ENCODE peak calls at places on chromosome 4, in four cellular contexts. One of them, this sample, is unnamed.

GRCh38 chr4:42733380-42733779 is 76.5 kb upstream of the ATP8A1 start:
- DNase-seq in neuronal stem cell: no peak
- DNase-seq in H1: no peak
- DNase-seq in IMR-90: no peak
- DNase-seq in this sample: no peak

GRCh38 chr4:89506866-89507494 is 199.4 kb upstream of the GPRIN3 start:
- DNase-seq in IMR-90: peak; percentile 49
- DNase-seq in neuronal stem cell: no peak
- DNase-seq in H1: no peak
- DNase-seq in this sample: no peak

GRCh38 chr4:22999419-22999818 is 306.7 kb downstream of the GBA3 start:
- DNase-seq in H1: no peak
- DNase-seq in IMR-90: no peak
- DNase-seq in neuronal stem cell: no peak
- DNase-seq in this sample: peak; percentile 66

GRCh38 chr4:154497901-154498300 is 6.3 kb upstream of the DCHS2 start:
- DNase-seq in neuronal stem cell: no peak
- DNase-seq in H1: no peak
- DNase-seq in IMR-90: no peak
- DNase-seq in this sample: no peak

GRCh38 chr4:21830272-21830671 is 118.3 kb downstream of the KCNIP4 start:
- DNase-seq in IMR-90: no peak
- DNase-seq in H1: no peak
- DNase-seq in neuronal stem cell: no peak
- DNase-seq in this sample: no peak

GRCh38 chr4:15255537-15255936 is 172.3 kb upstream of the C1QTNF7 start:
- DNase-seq in H1: no peak
- DNase-seq in IMR-90: no peak
- DNase-seq in neuronal stem cell: no peak
- DNase-seq in this sample: no peak

GRCh38 chr4:138562544-138562961 is 320.4 kb upstream of the SLC7A11 start:
- DNase-seq in neuronal stem cell: no peak
- DNase-seq in H1: no peak
- DNase-seq in IMR-90: peak; percentile 87
- DNase-seq in this sample: no peak

GRCh38 chr4:26248647-26249046 is 72.2 kb upstream of the RBPJ start:
- DNase-seq in H1: no peak
- DNase-seq in neuronal stem cell: no peak
- DNase-seq in IMR-90: peak; percentile 88
- DNase-seq in this sample: no peak

GRCh38 chr4:190018201-190018920 is 8.7 kb downstream of the FRG2 start:
- DNase-seq in H1: no peak
- DNase-seq in neuronal stem cell: no peak
- DNase-seq in IMR-90: no peak
- DNase-seq in this sample: no peak

GRCh38 chr4:180557348-180557747 is 1685.9 kb upstream of the TENM3 start:
- DNase-seq in IMR-90: no peak
- DNase-seq in neuronal stem cell: no peak
- DNase-seq in H1: no peak
- DNase-seq in this sample: peak; percentile 46

GRCh38 chr4:118741456-118741855 is 56.3 kb downstream of the METTL14 start:
- DNase-seq in neuronal stem cell: no peak
- DNase-seq in H1: no peak
- DNase-seq in IMR-90: peak; percentile 42
- DNase-seq in this sample: no peak

GRCh38 chr4:107304699-107305286 is 268.7 kb upstream of the DKK2 start:
- DNase-seq in IMR-90: no peak
- DNase-seq in neuronal stem cell: peak; percentile 6
- DNase-seq in H1: no peak
- DNase-seq in this sample: no peak

GRCh38 chr4:168197926-168198325 is 105.6 kb downstream of the ANXA10 start:
- DNase-seq in neuronal stem cell: no peak
- DNase-seq in H1: no peak
- DNase-seq in IMR-90: peak; percentile 6
- DNase-seq in this sample: no peak

GRCh38 chr4:90174622-90175023 is 47.4 kb downstream of the CCSER1 start:
- DNase-seq in IMR-90: no peak
- DNase-seq in H1: no peak
- DNase-seq in neuronal stem cell: no peak
- DNase-seq in this sample: peak; percentile 92

GRCh38 chr4:82515705-82516104 is 46.1 kb downstream of the TMEM150C start:
- DNase-seq in neuronal stem cell: no peak
- DNase-seq in H1: no peak
- DNase-seq in IMR-90: peak; percentile 63
- DNase-seq in this sample: no peak

GRCh38 chr4:98506462-98507132 is 151.8 kb downstream of the TSPAN5 start:
- DNase-seq in IMR-90: no peak
- DNase-seq in neuronal stem cell: no peak
- DNase-seq in H1: no peak
- DNase-seq in this sample: no peak
- H3K4me3 ChIP-seq in IMR-90: no peak overlapping the region
- H3K4me3 ChIP-seq in neuronal stem cell: no peak overlapping the region
- H3K4me3 ChIP-seq in H1: no peak overlapping the region
- H3K4me3 ChIP-seq in this sample: no peak overlapping the region

GRCh38 chr4:6709230-6710114 is at the start of gene MRFAP1L1:
- DNase-seq in neuronal stem cell: peak; percentile 96
- DNase-seq in H1: peak; percentile 95
- DNase-seq in IMR-90: peak; percentile 97
- DNase-seq in this sample: peak; percentile 96
- H3K4me1 ChIP-seq in neuronal stem cell: peaks cover 12% of the 10 kb centered on the region
- H3K4me1 ChIP-seq in H1: peaks cover 18% of the 10 kb centered on the region
- H3K4me1 ChIP-seq in IMR-90: peaks cover 2% of the 10 kb centered on the region
- H3K4me1 ChIP-seq in this sample: no peaks in the 10 kb centered on the region

GRCh38 chr4:6640292-6641163 is at the start of gene MRFAP1:
- DNase-seq in H1: peak; percentile 89
- DNase-seq in IMR-90: peak; percentile 95
- DNase-seq in neuronal stem cell: peak; percentile 88
- DNase-seq in this sample: peak; percentile 96

GRCh38 chr4:6641971-6642320 is 1.5 kb downstream of the MRFAP1 start:
- DNase-seq in neuronal stem cell: no peak
- DNase-seq in IMR-90: peak; percentile 45
- DNase-seq in H1: no peak
- DNase-seq in this sample: no peak

GRCh38 chr4:6643141-6643847 is 2.8 kb downstream of the MRFAP1 start:
- DNase-seq in IMR-90: no peak
- DNase-seq in neuronal stem cell: no peak
- DNase-seq in H1: no peak
- DNase-seq in this sample: no peak

GRCh38 chr4:6639137-6639680 is 1.3 kb upstream of the MRFAP1 start:
- DNase-seq in IMR-90: no peak
- DNase-seq in H1: no peak
- DNase-seq in neuronal stem cell: no peak
- DNase-seq in this sample: no peak

GRCh38 chr4:6641164-6641970 is 882 bp downstream of the MRFAP1 start:
- DNase-seq in IMR-90: peak; percentile 42
- DNase-seq in H1: no peak
- DNase-seq in neuronal stem cell: no peak
- DNase-seq in this sample: peak; percentile 42
- H2AK5ac ChIP-seq in IMR-90: peak overlapping the region; percentile 82
- H2AK5ac ChIP-seq in H1: no peak overlapping the region
- H2AK5ac ChIP-seq in neuronal stem cell: peak overlapping the region; percentile 85
- H2AK5ac ChIP-seq in this sample: peak overlapping the region; percentile 31

GRCh38 chr4:7083597-7084563 is 16.0 kb upstream of the GRPEL1 start:
- DNase-seq in neuronal stem cell: no peak
- DNase-seq in H1: no peak
- DNase-seq in IMR-90: no peak
- DNase-seq in this sample: no peak
- H3K4me3 ChIP-seq in neuronal stem cell: no peak overlapping the region
- H3K4me3 ChIP-seq in H1: no peak overlapping the region
- H3K4me3 ChIP-seq in IMR-90: no peak overlapping the region
- H3K4me3 ChIP-seq in this sample: no peak overlapping the region

DNA sequence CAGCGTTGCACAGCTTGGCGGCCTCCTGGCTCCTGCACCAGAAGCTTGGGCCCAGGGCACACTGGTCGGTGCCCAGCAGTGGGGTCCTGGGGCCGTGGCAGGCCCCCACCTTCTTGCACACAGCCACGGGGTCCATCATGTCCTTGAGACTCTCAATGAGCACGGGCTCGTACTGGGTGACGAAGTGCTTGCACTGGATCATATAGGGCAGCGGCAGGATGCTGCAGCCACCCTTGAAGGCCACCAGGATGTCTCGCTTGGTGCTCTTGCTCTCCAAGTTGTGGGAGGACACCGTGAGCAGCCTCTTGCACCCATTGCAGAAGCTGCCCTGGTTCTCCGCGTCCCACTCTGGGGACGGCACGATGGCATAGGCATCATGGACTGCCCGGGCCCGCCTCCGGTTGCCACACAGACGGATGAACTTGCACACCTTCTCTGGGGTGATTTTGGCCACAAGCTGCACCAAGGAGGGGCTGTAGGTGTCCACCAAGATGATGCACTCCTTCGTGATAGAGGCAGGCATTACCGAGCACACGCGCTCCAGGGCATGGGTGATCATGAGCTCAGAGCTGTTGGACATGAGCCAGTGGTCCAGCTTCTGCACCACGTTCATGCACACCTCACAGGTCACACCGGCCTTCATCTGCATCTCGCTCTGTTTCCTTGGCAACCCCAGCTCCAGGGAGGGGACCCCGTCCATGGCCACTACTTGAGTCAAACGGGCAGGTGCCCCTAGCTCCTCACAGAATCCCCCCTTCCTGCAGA is 1.2 kb downstream of the PSAPL1 start:
- DNase-seq in neuronal stem cell: no peak
- DNase-seq in H1: no peak
- DNase-seq in IMR-90: no peak
- DNase-seq in this sample: no peak
- H3K4me1 ChIP-seq in neuronal stem cell: no peaks in the 10 kb centered on the region
- H3K4me1 ChIP-seq in H1: peaks cover 6% of the 10 kb centered on the region
- H3K4me1 ChIP-seq in IMR-90: no peaks in the 10 kb centered on the region
- H3K4me1 ChIP-seq in this sample: peaks cover 6% of the 10 kb centered on the region

GRCh38 chr4:134934036-134934806 is 732.6 kb upstream of the PABPC4L start:
- DNase-seq in neuronal stem cell: no peak
- DNase-seq in IMR-90: no peak
- DNase-seq in H1: no peak
- DNase-seq in this sample: peak; percentile 12
- H2AK5ac ChIP-seq in neuronal stem cell: no peak overlapping the region
- H2AK5ac ChIP-seq in IMR-90: no peak overlapping the region
- H2AK5ac ChIP-seq in H1: no peak overlapping the region
- H2AK5ac ChIP-seq in this sample: no peak overlapping the region

GRCh38 chr4:577499-578450 is 1.7 kb upstream of the TMEM271 start:
- DNase-seq in neuronal stem cell: peak; percentile 37
- DNase-seq in H1: peak; percentile 70
- DNase-seq in IMR-90: no peak
- DNase-seq in this sample: no peak
- H3K4me3 ChIP-seq in neuronal stem cell: peak overlapping the region; percentile 20
- H3K4me3 ChIP-seq in H1: peak overlapping the region; percentile 64
- H3K4me3 ChIP-seq in IMR-90: no peak overlapping the region
- H3K4me3 ChIP-seq in this sample: no peak overlapping the region

DNA sequence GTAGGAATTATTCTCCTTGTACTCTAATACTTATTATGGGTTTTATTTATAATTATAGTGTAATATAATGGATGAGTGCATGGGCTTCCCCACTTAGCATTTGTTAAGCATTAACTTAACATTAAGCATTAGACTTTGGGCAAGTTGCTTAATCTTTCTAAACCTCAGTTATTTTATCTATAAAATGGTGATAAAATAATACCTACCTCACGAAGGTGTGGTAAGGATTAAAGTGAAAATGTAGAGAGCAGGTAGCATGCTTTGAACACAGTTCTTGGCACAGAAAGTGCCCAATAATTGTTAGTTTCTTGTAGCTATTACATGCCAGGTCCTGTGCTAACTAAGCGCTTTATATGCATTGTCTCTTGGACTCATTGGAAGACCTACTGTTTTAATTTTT is 2.6 kb downstream of the MSMO1 start:
- DNase-seq in H1: no peak
- DNase-seq in IMR-90: no peak
- DNase-seq in neuronal stem cell: no peak
- DNase-seq in this sample: no peak
- H3K4me1 ChIP-seq in H1: peaks cover 9% of the 10 kb centered on the region
- H3K4me1 ChIP-seq in IMR-90: peaks cover 3% of the 10 kb centered on the region
- H3K4me1 ChIP-seq in neuronal stem cell: peaks cover 21% of the 10 kb centered on the region
- H3K4me1 ChIP-seq in this sample: peaks cover 15% of the 10 kb centered on the region

GRCh38 chr4:38751341-38752043 is 31.3 kb downstream of the TLR10 start:
- DNase-seq in neuronal stem cell: no peak
- DNase-seq in H1: no peak
- DNase-seq in IMR-90: no peak
- DNase-seq in this sample: peak; percentile 82
- H2AK5ac ChIP-seq in neuronal stem cell: no peak overlapping the region
- H2AK5ac ChIP-seq in H1: no peak overlapping the region
- H2AK5ac ChIP-seq in IMR-90: peak overlapping the region; percentile 49
- H2AK5ac ChIP-seq in this sample: no peak overlapping the region

DNA sequence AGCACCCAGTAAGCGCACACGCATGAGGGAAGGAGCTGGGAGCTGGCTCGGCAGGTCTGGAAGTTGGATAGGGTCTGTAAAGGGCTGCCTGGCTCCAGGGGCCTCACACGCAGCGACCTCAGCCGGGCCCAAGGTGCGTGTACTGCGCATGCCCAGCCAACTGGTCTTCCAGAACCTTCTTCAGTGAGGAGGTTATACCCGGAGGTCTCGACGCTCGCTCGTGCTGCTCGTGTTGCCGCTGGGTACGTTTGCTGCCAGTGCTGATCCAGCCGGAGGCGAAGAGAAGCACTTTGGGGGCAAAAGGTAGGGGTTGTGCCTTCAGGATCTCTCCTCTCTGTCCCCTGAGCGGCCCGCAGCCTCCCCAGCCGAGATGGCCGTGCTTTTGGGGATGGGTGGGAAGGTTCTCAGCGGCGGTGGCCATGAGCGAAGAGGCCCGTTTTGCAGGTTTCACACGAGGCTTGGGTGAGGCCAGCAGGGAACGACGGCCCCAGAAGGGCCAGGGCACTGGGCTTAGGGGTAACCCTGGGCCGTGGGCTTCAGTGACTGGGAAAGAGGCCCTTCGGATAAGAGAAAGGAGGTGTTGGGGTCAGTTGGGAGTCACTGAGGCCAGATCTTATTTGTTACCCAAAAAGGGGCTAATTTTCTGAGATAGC is 3.8 kb upstream of the CXCL9 start:
- DNase-seq in neuronal stem cell: no peak
- DNase-seq in H1: peak; percentile 47
- DNase-seq in IMR-90: no peak
- DNase-seq in this sample: no peak
- H3K4me3 ChIP-seq in neuronal stem cell: no peak overlapping the region
- H3K4me3 ChIP-seq in H1: no peak overlapping the region
- H3K4me3 ChIP-seq in IMR-90: no peak overlapping the region
- H3K4me3 ChIP-seq in this sample: no peak overlapping the region